ENCODE peak calls at places on chromosome 1, in four cellular contexts. I is NCI-H2081, E is progenitor cell of endocrine pancreas, Z is left cardiac atrium. K is an unnamed sample.

GRCh38 chr1:226201029-226201593 is 14.6 kb upstream of the ACBD3 start:
- DNase-seq in I (no peak), E (no peak), Z (no peak), K (no peak)

GRCh38 chr1:230231739-230232075 is 164.7 kb downstream of the GALNT2 start:
- DNase-seq in I (no peak), E (no peak), Z (peak; percentile 78), K (peak; percentile 87)

GRCh38 chr1:24901791-24902470 is 28.1 kb downstream of the RUNX3 start:
- DNase-seq in I (no peak), E (no peak), Z (no peak), K (no peak)

GRCh38 chr1:113958691-113959090 is 20.6 kb upstream of the OLFML3 start:
- DNase-seq in I (no peak), E (no peak), Z (no peak), K (no peak)

GRCh38 chr1:220219865-220220698 is 52.2 kb downstream of the RAB3GAP2 start:
- DNase-seq in I (no peak), E (no peak), Z (no peak), K (no peak)

GRCh38 chr1:22641906-22642636 is 1.4 kb upstream of the C1QC start:
- DNase-seq in I (peak; percentile 50), E (peak; percentile 79), Z (peak; percentile 90), K (peak; percentile 88)

GRCh38 chr1:212471891-212472675 is 39.4 kb downstream of the NENF start:
- DNase-seq in I (peak; percentile 20), E (no peak), Z (no peak), K (no peak)

GRCh38 chr1:3745071-3745470 is 7.2 kb upstream of the CCDC27 start:
- DNase-seq in I (no peak), E (no peak), Z (no peak), K (no peak)

GRCh38 chr1:41632788-41633575 is 148.5 kb upstream of the EDN2 start:
- DNase-seq in I (no peak), E (no peak), Z (no peak), K (peak; percentile 40)

GRCh38 chr1:32311709-32312393 is 20.0 kb downstream of the HDAC1 start:
- DNase-seq in I (no peak), E (no peak), Z (no peak), K (no peak)

GRCh38 chr1:241972703-241973375 is 15.3 kb downstream of the BECN2 start:
- DNase-seq in I (peak; percentile 24), E (peak; percentile 15), Z (no peak), K (no peak)

GRCh38 chr1:101253976-101254660 is 17.3 kb downstream of the S1PR1 start:
- DNase-seq in I (no peak), E (no peak), Z (no peak), K (no peak)

K was measured in sigmoid colon.